ENCODE peak calls at places on chromosomes 2 and 18, in four cellular contexts. T is posterior cingulate gyrus, H is AG10803, X is sciatic nerve. O is an unnamed sample.

GRCh38 chr18:79197531-79197930 is 128.3 kb downstream of the ATP9B start:
- DNase-seq in T (no peak), H (no peak), X (no peak), O (no peak)

GRCh38 chr2:199495147-199495546 is 37.4 kb upstream of the SATB2 start:
- DNase-seq in T (no peak), H (no peak), X (no peak), O (no peak)

GRCh38 chr18:68854786-68855391 is 57.0 kb downstream of the CCDC102B start:
- DNase-seq in T (no peak), H (no peak), X (no peak), O (no peak)

GRCh38 chr2:104812281-104812680 is 41.6 kb upstream of the POU3F3 start:
- DNase-seq in T (no peak), H (no peak), X (no peak), O (no peak)

GRCh38 chr2:231246171-231246842 is 47.9 kb downstream of the ARMC9 start:
- DNase-seq in T (no peak), H (no peak), X (no peak), O (no peak)

GRCh38 chr18:42414756-42415454 is 459.9 kb downstream of the PIK3C3 start:
- DNase-seq in T (no peak), H (peak), X (no peak), O (peak)

GRCh38 chr2:155372969-155373368 is 674.5 kb downstream of the KCNJ3 start:
- DNase-seq in T (no peak), H (peak), X (no peak), O (no peak)

GRCh38 chr18:59861009-59861408 is 38.8 kb upstream of the PMAIP1 start:
- DNase-seq in T (no peak), H (no peak), X (no peak), O (no peak)

GRCh38 chr18:41579185-41579584 is 375.8 kb upstream of the PIK3C3 start:
- DNase-seq in T (no peak), H (no peak), X (no peak), O (no peak)

GRCh38 chr18:63540131-63540530 is 2.0 kb upstream of the SERPINB12 start:
- DNase-seq in T (no peak), H (peak), X (no peak), O (no peak)

GRCh38 chr18:24397131-24397693 is 412 bp downstream of the OSBPL1A start:
- DNase-seq in T (peak), H (peak), X (peak), O (peak)

GRCh38 chr2:36507408-36507812 is 90.6 kb downstream of the FEZ2 start:
- DNase-seq in T (no peak), H (peak), X (no peak), O (peak)

GRCh38 chr2:32760628-32761027 is 132.8 kb downstream of the TTC27 start:
- DNase-seq in T (no peak), H (no peak), X (no peak), O (no peak)

GRCh38 chr2:197515277-197515797 is 529 bp upstream of the MOB4 start:
- DNase-seq in T (no peak), H (peak), X (no peak), O (no peak)